ENCODE peak calls at places on chromosomes 11 and 22, in six cellular contexts. J is esophagus muscularis mucosa, Z is A549, O is IMR-90, F is left ventricle myocardium inferior, Q is pancreas. E is an unnamed sample. For H3K4me1, the result is how much of the 10 kb centered on the place peaks cover.

GRCh38 chr11:12461516-12461915 is 84.1 kb downstream of the PARVA start:
- DNase-seq in Z (no peak), O (no peak), J (no peak), Q (no peak), F (no peak), E (no peak)

GRCh38 chr22:22941831-22942510 is 54.4 kb downstream of the IGLL5 start:
- DNase-seq in Z (no peak), O (no peak), J (peak), Q (no peak), F (no peak), E (no peak)

GRCh38 chr11:86486261-86487030 is 111.8 kb downstream of the CCDC81 start:
- DNase-seq in F (no peak), O (no peak), J (no peak), Q (no peak), Z (no peak), E (no peak)

GRCh38 chr11:115391162-115391561 is 113.1 kb downstream of the CADM1 start:
- DNase-seq in Q (no peak), Z (no peak), F (no peak), J (no peak), O (no peak), E (no peak)

GRCh38 chr11:5808500-5809121 is at the start of gene OR52N2:
- DNase-seq in Z (peak), O (peak), J (no peak), F (peak), Q (peak), E (peak)

GRCh38 chr11:128086794-128087193 is 500.6 kb downstream of the ETS1 start:
- DNase-seq in O (no peak), J (no peak), F (no peak), Z (no peak), Q (no peak), E (no peak)

GRCh38 chr11:12716816-12717215 is 42.6 kb downstream of the TEAD1 start:
- DNase-seq in Z (no peak), F (no peak), J (peak), Q (no peak), O (no peak), E (no peak)

GRCh38 chr11:109772846-109773400 is 320.3 kb upstream of the ZC3H12C start:
- DNase-seq in Z (no peak), Q (no peak), J (no peak), O (no peak), F (no peak), E (no peak)

GRCh38 chr11:16402654-16403447 is 46.5 kb upstream of the SOX6 start:
- DNase-seq in Z (no peak), F (no peak), J (no peak), Q (no peak), O (no peak), E (no peak)

GRCh38 chr11:119584193-119585037 is 144.6 kb downstream of the NECTIN1 start:
- DNase-seq in O (peak), F (no peak), Z (no peak), J (no peak), Q (peak), E (peak)

GRCh38 chr22:46178755-46179505 is 28.6 kb downstream of the PPARA start:
- DNase-seq in O (no peak), J (no peak), Z (peak), Q (no peak), F (no peak), E (no peak)

GRCh38 chr11:331332-332060 is 10.8 kb upstream of the IFITM3 start:
- DNase-seq in J (no peak), O (no peak), Q (no peak), F (no peak), Z (no peak), E (peak)

GRCh38 chr11:1177771-1178090 is 20.0 kb downstream of the MUC5AC start:
- DNase-seq in O (no peak), Q (no peak), J (no peak), F (no peak), Z (no peak), E (no peak)

GRCh38 chr11:116502641-116503061 is 270.1 kb downstream of the BUD13 start:
- DNase-seq in J (no peak), Q (no peak), Z (no peak), O (no peak), F (peak), E (no peak)

GRCh38 chr22:20057596-20058268 is 22.3 kb upstream of the DGCR8 start:
- DNase-seq in Z (no peak), J (no peak), F (no peak), Q (no peak), O (no peak), E (no peak)

GRCh38 chr22:25582946-25583345 is 18.5 kb downstream of the GRK3 start:
- DNase-seq in O (peak), Q (no peak), F (no peak), J (no peak), Z (no peak), E (no peak)

GRCh38 chr22:28855355-28856094 is 27.8 kb upstream of the ZNRF3 start:
- DNase-seq in J (no peak), Z (peak), F (no peak), Q (no peak), O (peak), E (peak)

GRCh38 chr22:49015993-49016908 is 811.4 kb downstream of the BRD1 start:
- DNase-seq in F (no peak), Q (no peak), J (peak), Z (no peak), O (no peak), E (no peak)

GRCh38 chr11:97890466-97890865 is 1130.3 kb upstream of the CNTN5 start:
- DNase-seq in O (no peak), Z (no peak), J (no peak), F (no peak), Q (no peak), E (no peak)

GRCh38 chr11:19935507-19935906 is 222.9 kb downstream of the NAV2 start:
- DNase-seq in O (peak), Q (no peak), J (no peak), F (no peak), Z (peak), E (no peak)

GRCh38 chr11:131692151-131692550 is 321.7 kb downstream of the NTM start:
- DNase-seq in F (no peak), Z (no peak), Q (no peak), J (peak), O (no peak), E (no peak)

GRCh38 chr22:31628362-31628761 is 33.7 kb downstream of the PISD start:
- DNase-seq in J (no peak), Z (no peak), F (no peak), O (no peak), Q (no peak), E (no peak)

GRCh38 chr11:12812849-12813248 is 138.6 kb downstream of the TEAD1 start:
- DNase-seq in J (no peak), Z (no peak), O (no peak), Q (no peak), F (no peak), E (no peak)

GRCh38 chr22:46150615-46151423 is 493 bp downstream of the PPARA start:
- DNase-seq in O (no peak), F (no peak), J (no peak), Z (no peak), Q (no peak), E (peak)

GRCh38 chr11:11931461-11932055 is 76.9 kb downstream of the DKK3 start:
- DNase-seq in J (no peak), O (peak), Z (peak), F (no peak), Q (no peak), E (no peak)

GRCh38 chr11:90204832-90205646 is 17.8 kb downstream of the CHORDC1 start:
- DNase-seq in J (no peak), Z (peak), F (no peak), O (peak), Q (no peak), E (no peak)

GRCh38 chr11:369336-370018 is at the start of gene B4GALNT4:
- DNase-seq in F (peak), Z (no peak), Q (peak), J (no peak), O (peak), E (peak)

GRCh38 chr11:61972112-61972795 is 4.8 kb upstream of the FTH1 start:
- DNase-seq in O (no peak), F (no peak), Q (no peak), J (no peak), Z (no peak), E (no peak)

GRCh38 chr22:28798810-28799124 is 1.6 kb downstream of the XBP1 start:
- DNase-seq in O (no peak), Z (no peak), Q (no peak), F (no peak), J (no peak), E (no peak)

GRCh38 chr11:100719809-100720221 is 32.7 kb downstream of the ARHGAP42 start:
- DNase-seq in O (peak), J (no peak), F (no peak), Q (peak), Z (peak), E (no peak)

GRCh38 chr11:113542420-113542819 is 67.2 kb upstream of the DRD2 start:
- DNase-seq in J (no peak), Z (no peak), O (no peak), F (no peak), Q (no peak), E (no peak)

GRCh38 chr11:125114518-125114917 is 3.1 kb upstream of the TMEM218 start:
- DNase-seq in O (no peak), J (no peak), Z (peak), Q (no peak), F (no peak), E (no peak)

GRCh38 chr22:29702931-29703594 is 16.7 kb upstream of the CABP7 start:
- DNase-seq in O (no peak), Q (no peak), Z (no peak), J (no peak), F (peak), E (no peak)

GRCh38 chr11:8237453-8237852 is 26.2 kb downstream of the LMO1 start:
- DNase-seq in J (no peak), Z (no peak), F (no peak), O (no peak), Q (no peak), E (no peak)

GRCh38 chr11:70761094-70761905 is 363.0 kb downstream of the CTTN start:
- DNase-seq in F (no peak), Z (no peak), O (no peak), Q (no peak), J (no peak), E (no peak)

GRCh38 chr22:50009765-50010675 is 2.5 kb downstream of the IL17REL start:
- DNase-seq in J (no peak), F (peak), Z (no peak), O (no peak), Q (peak), E (no peak)

GRCh38 chr11:6654281-6655019 is 1.2 kb downstream of the DCHS1 start:
- DNase-seq in O (no peak), Q (peak), F (no peak), J (peak), Z (no peak), E (no peak)

GRCh38 chr11:15327786-15328231 is 213.1 kb downstream of the INSC start:
- DNase-seq in Q (peak), O (peak), F (peak), J (peak), Z (peak), E (peak)

GRCh38 chr11:92380882-92381281 is 156.3 kb downstream of the FAT3 start:
- DNase-seq in J (no peak), Z (no peak), O (peak), Q (no peak), F (no peak), E (no peak)

GRCh38 chr11:121071456-121072236 is 29.4 kb upstream of the TECTA start:
- DNase-seq in O (no peak), Q (no peak), F (no peak), Z (no peak), J (no peak), E (no peak)
- TF ChIP-seq CTCF in O (no peak), Q (no peak), F (no peak), Z (no peak), J (no peak), E (no peak)

GRCh38 chr11:2570841-2571597 is 126.2 kb downstream of the KCNQ1 start:
- DNase-seq in Z (no peak), Q (peak), O (no peak), F (no peak), J (no peak), E (peak)
- H3K4me1 ChIP-seq in Z (under half), Q (under half), O (under half), F (under half), J (under half), E (under half)

DNA sequence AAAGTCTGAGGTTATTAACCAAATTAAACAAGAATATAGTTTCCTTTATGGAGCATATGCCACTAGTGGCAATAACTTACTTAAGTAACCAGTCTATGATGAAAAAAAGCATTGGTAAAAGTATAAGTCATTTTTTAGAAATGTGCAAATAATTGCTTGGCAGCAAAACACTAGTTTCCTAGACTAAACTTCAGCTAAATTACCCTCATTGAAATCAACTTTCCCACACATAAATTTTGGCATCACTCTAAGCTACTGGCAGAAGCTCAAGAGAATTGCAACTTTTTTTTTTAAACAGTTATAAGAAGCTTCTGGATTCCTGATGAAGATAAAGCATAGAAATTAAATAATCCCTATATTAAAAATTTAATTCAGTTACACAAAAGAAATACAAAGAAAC is 12.5 kb downstream of the CCDC34 start:
- DNase-seq in Z (no peak), O (no peak), J (no peak), Q (no peak), F (no peak), E (no peak)
- TF ChIP-seq CTCF in Z (no peak), O (no peak), J (no peak), Q (no peak), F (no peak), E (no peak)

DNA sequence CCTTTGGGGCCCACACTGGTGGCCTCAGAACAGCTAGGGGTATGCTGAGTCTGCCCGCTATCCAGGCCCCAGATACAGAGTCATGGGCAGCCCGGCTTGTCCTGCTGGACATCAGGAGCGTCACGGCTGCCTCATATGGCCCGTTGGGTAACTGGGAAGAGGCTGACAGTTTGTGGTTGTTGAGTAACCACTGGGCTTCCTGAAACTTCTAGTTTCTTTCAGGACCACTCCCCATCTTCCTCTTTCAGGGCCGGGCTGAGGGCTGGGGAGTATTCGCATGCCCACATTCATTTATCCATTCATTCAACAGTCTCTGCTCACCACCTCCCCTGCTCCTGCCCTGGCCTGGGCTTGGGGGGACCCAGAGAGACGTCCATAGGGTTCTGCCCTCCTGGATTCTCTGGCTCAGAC is 13.4 kb upstream of the P2RY2 start:
- DNase-seq in F (peak), O (no peak), J (no peak), Q (no peak), Z (no peak), E (peak)
- H3K4me1 ChIP-seq in F (under half), O (under half), J (under half), Q (under half), Z (under half), E (under half)

GRCh38 chr22:37571258-37571991 is 8.5 kb downstream of the LGALS2 start:
- DNase-seq in J (no peak), Q (peak), O (peak), F (no peak), Z (peak), E (no peak)
- TF ChIP-seq CTCF in J (no peak), Q (no peak), O (peak), F (no peak), Z (no peak), E (no peak)

GRCh38 chr11:76663461-76663760 is 7.1 kb downstream of the LRRC32 start:
- DNase-seq in Q (no peak), J (no peak), F (no peak), O (no peak), Z (no peak), E (no peak)

GRCh38 chr11:76665921-76666351 is 4.6 kb downstream of the LRRC32 start:
- DNase-seq in Q (no peak), Z (no peak), F (no peak), O (no peak), J (no peak), E (no peak)

GRCh38 chr11:76663912-76664440 is 6.6 kb downstream of the LRRC32 start:
- DNase-seq in O (no peak), Z (no peak), F (no peak), Q (no peak), J (no peak), E (no peak)

GRCh38 chr11:76665172-76665571 is 5.4 kb downstream of the LRRC32 start:
- DNase-seq in J (no peak), O (no peak), F (no peak), Q (no peak), Z (no peak), E (no peak)

GRCh38 chr11:76664578-76665061 is 5.9 kb downstream of the LRRC32 start:
- DNase-seq in J (no peak), Z (no peak), F (no peak), Q (no peak), O (no peak), E (no peak)
- H3K4me1 ChIP-seq in J (under half), Z (under half), F (half or more), Q (under half), O (under half), E (under half)

GRCh38 chr11:44784784-44785183 is 58.0 kb downstream of the TSPAN18 start:
- DNase-seq in J (no peak), F (no peak), Z (no peak), Q (no peak), O (no peak), E (no peak)

GRCh38 chr11:44784438-44784760 is 57.6 kb downstream of the TSPAN18 start:
- DNase-seq in Q (no peak), F (no peak), O (no peak), Z (no peak), J (no peak), E (no peak)

GRCh38 chr11:44787070-44787469 is 60.3 kb downstream of the TSPAN18 start:
- DNase-seq in J (no peak), O (no peak), Q (no peak), F (no peak), Z (no peak), E (no peak)

GRCh38 chr11:44787981-44788380 is 61.2 kb downstream of the TSPAN18 start:
- DNase-seq in F (no peak), Z (no peak), O (no peak), J (no peak), Q (no peak), E (no peak)

DNA sequence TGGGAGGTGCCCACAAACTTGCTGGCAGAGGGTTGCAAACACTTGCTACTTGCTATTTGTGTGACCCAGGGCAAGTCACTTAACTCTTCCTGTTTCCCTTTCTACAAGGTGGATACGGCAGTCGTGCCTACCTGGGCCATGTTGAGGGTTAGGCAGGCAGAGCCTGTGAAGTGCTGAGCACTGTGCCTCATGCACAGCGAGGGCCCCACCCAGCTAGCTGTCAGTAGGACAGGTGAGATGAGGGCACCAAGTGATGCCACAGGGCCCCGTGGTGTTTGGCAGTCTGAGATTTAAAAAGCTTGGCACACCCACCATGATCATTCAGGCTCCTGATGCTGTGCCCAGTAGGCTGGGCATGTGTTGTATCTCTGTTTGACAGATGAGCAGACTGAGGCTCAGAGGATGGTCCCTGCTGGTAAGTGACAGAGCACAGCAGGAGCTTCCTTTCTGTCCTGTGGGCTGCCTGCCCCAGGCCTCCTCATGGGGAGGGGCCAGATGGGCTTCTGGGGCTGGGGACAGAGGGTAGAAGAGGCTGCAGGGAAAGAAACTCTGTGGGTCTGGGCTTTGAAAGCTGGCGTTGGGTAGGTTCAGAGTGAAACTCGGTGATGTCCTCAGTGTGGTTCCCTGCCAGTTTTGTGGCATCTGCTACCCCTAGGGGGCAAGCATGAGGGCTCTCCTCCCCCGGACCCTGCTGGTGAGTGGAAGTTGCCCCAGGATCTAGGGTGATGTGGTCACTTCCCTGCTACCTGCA is 59.3 kb downstream of the TSPAN18 start:
- DNase-seq in F (no peak), Q (no peak), Z (peak), J (no peak), O (no peak), E (no peak)
- TF ChIP-seq CTCF in F (peak), Q (no peak), Z (no peak), J (peak), O (peak), E (no peak)

E was measured in mucosa of descending colon.